ENCODE peak calls at places on chromosomes 2 and 18, in five cellular contexts. W is choroid plexus epithelial cell; J is activated CD4-positive, alpha-beta T cell treated with anti-CD3 and anti-CD28 coated beads, Interleukin-2, amount 10 ng/mL, durations not matched to agents 7 days and 5 days; T is activated naive CD4-positive, alpha-beta T cell; F is activated gamma-delta T cell treated with Interleukin-2 at 50 U/mL for 16 hours. M is an unnamed sample.

GRCh38 chr18:22033085-22033484 is 136.3 kb upstream of the GATA6 start:
- DNase-seq in J (no peak), F (no peak), W (no peak), T (no peak), M (no peak)

GRCh38 chr2:16314691-16315457 is 350.8 kb downstream of the CYRIA start:
- DNase-seq in T (no peak), F (no peak), W (no peak), J (no peak), M (no peak)

GRCh38 chr2:233006648-233007047 is 6.4 kb downstream of the NGEF start:
- DNase-seq in T (no peak), W (no peak), F (no peak), J (no peak), M (no peak)

GRCh38 chr2:240435955-240436625 is 627 bp downstream of the GPC1 start:
- DNase-seq in T (no peak), J (no peak), F (no peak), W (peak; percentile 25), M (no peak)

GRCh38 chr2:127559454-127559853 is 24.0 kb downstream of the MYO7B start:
- DNase-seq in T (no peak), W (no peak), J (no peak), F (no peak), M (no peak)

GRCh38 chr2:219032051-219032745 is 9.1 kb downstream of the CFAP65 start:
- DNase-seq in F (no peak), J (no peak), W (no peak), T (no peak), M (no peak)

GRCh38 chr18:62432176-62432575 is 90.6 kb upstream of the ZCCHC2 start:
- DNase-seq in F (no peak), J (no peak), W (no peak), T (no peak), M (no peak)

GRCh38 chr2:24489942-24490673 is 946 bp upstream of the NCOA1 start:
- DNase-seq in J (no peak), T (no peak), F (no peak), W (peak; percentile 38), M (peak; percentile 9)

GRCh38 chr18:63236417-63236816 is 83.2 kb downstream of the BCL2 start:
- DNase-seq in J (no peak), W (no peak), F (no peak), T (no peak), M (no peak)

GRCh38 chr2:128638741-128639477 is 320.2 kb upstream of the HS6ST1 start:
- DNase-seq in T (no peak), J (no peak), W (peak; percentile 70), F (no peak), M (no peak)

GRCh38 chr2:233414777-233415570 is 60.7 kb downstream of the DGKD start:
- DNase-seq in F (no peak), J (peak; percentile 40), T (peak; percentile 22), W (no peak), M (no peak)

GRCh38 chr18:46660955-46661749 is 4.1 kb upstream of the LOXHD1 start:
- DNase-seq in J (no peak), T (no peak), W (peak; percentile 43), F (no peak), M (no peak)

GRCh38 chr2:12498703-12499102 is 218.0 kb upstream of the TRIB2 start:
- DNase-seq in W (peak; percentile 40), T (no peak), J (no peak), F (no peak), M (no peak)

GRCh38 chr2:29558097-29558496 is 363.3 kb downstream of the ALK start:
- DNase-seq in F (no peak), T (no peak), W (no peak), J (no peak), M (no peak)

GRCh38 chr2:3483227-3483985 is 35.9 kb downstream of the ADI1 start:
- DNase-seq in T (no peak), W (peak; percentile 60), J (no peak), F (no peak), M (no peak)

GRCh38 chr2:191686658-191687057 is 8.7 kb downstream of the NABP1 start:
- DNase-seq in F (no peak), J (no peak), T (no peak), W (no peak), M (no peak)

GRCh38 chr2:121694398-121695178 is 42.1 kb downstream of the NIFK start:
- DNase-seq in J (no peak), T (no peak), W (peak; percentile 39), F (no peak), M (no peak)

GRCh38 chr2:174023591-174024523 is 58.7 kb upstream of the SP3 start:
- DNase-seq in J (no peak), W (peak; percentile 97), F (no peak), T (no peak), M (no peak)

M was measured in naive thymus-derived CD4-positive, alpha-beta T cell.